ENCODE peak calls at places on chromosomes 6 and 20, in five cellular contexts. One of them, this sample, is unnamed.

GRCh38 chr6:53321701-53322100 is 27.0 kb downstream of the ELOVL5 start:
- DNase-seq in mucosa of descending colon: no peak
- DNase-seq in M059J: no peak
- DNase-seq in caudate nucleus: no peak
- DNase-seq in stimulated activated CD4-positive, alpha-beta T cell treated with anti-CD3 and anti-CD28 coated beads, TNF-alpha, amount 100 ng/mL, for 24 hours: no peak
- DNase-seq in this sample: no peak

GRCh38 chr6:112636650-112637260 is 289.6 kb downstream of the RFPL4B start:
- DNase-seq in mucosa of descending colon: no peak
- DNase-seq in stimulated activated CD4-positive, alpha-beta T cell treated with anti-CD3 and anti-CD28 coated beads, TNF-alpha, amount 100 ng/mL, for 24 hours: no peak
- DNase-seq in M059J: peak; percentile 79
- DNase-seq in caudate nucleus: no peak
- DNase-seq in this sample: no peak

GRCh38 chr6:145138469-145139185 is 596.7 kb downstream of the EPM2A start:
- DNase-seq in M059J: no peak
- DNase-seq in stimulated activated CD4-positive, alpha-beta T cell treated with anti-CD3 and anti-CD28 coated beads, TNF-alpha, amount 100 ng/mL, for 24 hours: no peak
- DNase-seq in caudate nucleus: no peak
- DNase-seq in mucosa of descending colon: no peak
- DNase-seq in this sample: no peak

GRCh38 chr6:81625216-81625615 is 127.3 kb downstream of the TENT5A start:
- DNase-seq in caudate nucleus: no peak
- DNase-seq in mucosa of descending colon: no peak
- DNase-seq in M059J: no peak
- DNase-seq in stimulated activated CD4-positive, alpha-beta T cell treated with anti-CD3 and anti-CD28 coated beads, TNF-alpha, amount 100 ng/mL, for 24 hours: no peak
- DNase-seq in this sample: no peak

GRCh38 chr6:118787746-118788419 is 106.1 kb upstream of the ASF1A start:
- DNase-seq in M059J: no peak
- DNase-seq in caudate nucleus: no peak
- DNase-seq in stimulated activated CD4-positive, alpha-beta T cell treated with anti-CD3 and anti-CD28 coated beads, TNF-alpha, amount 100 ng/mL, for 24 hours: no peak
- DNase-seq in mucosa of descending colon: no peak
- DNase-seq in this sample: no peak

GRCh38 chr20:44571367-44571766 is 11.0 kb upstream of the PKIG start:
- DNase-seq in M059J: peak; percentile 39
- DNase-seq in mucosa of descending colon: no peak
- DNase-seq in caudate nucleus: no peak
- DNase-seq in stimulated activated CD4-positive, alpha-beta T cell treated with anti-CD3 and anti-CD28 coated beads, TNF-alpha, amount 100 ng/mL, for 24 hours: no peak
- DNase-seq in this sample: no peak

GRCh38 chr6:11536795-11537194 is 754 bp upstream of the TMEM170B start:
- DNase-seq in M059J: peak; percentile 16
- DNase-seq in stimulated activated CD4-positive, alpha-beta T cell treated with anti-CD3 and anti-CD28 coated beads, TNF-alpha, amount 100 ng/mL, for 24 hours: no peak
- DNase-seq in mucosa of descending colon: peak; percentile 27
- DNase-seq in caudate nucleus: peak; percentile 11
- DNase-seq in this sample: no peak

GRCh38 chr20:24699321-24700165 is 230.1 kb downstream of the SYNDIG1 start:
- DNase-seq in caudate nucleus: no peak
- DNase-seq in mucosa of descending colon: no peak
- DNase-seq in stimulated activated CD4-positive, alpha-beta T cell treated with anti-CD3 and anti-CD28 coated beads, TNF-alpha, amount 100 ng/mL, for 24 hours: no peak
- DNase-seq in M059J: no peak
- DNase-seq in this sample: no peak

GRCh38 chr6:35371494-35372262 is 29.3 kb downstream of the PPARD start:
- DNase-seq in stimulated activated CD4-positive, alpha-beta T cell treated with anti-CD3 and anti-CD28 coated beads, TNF-alpha, amount 100 ng/mL, for 24 hours: no peak
- DNase-seq in M059J: no peak
- DNase-seq in caudate nucleus: no peak
- DNase-seq in mucosa of descending colon: no peak
- DNase-seq in this sample: no peak

GRCh38 chr20:46893877-46894578 is 615 bp upstream of the EYA2 start:
- DNase-seq in caudate nucleus: no peak
- DNase-seq in M059J: no peak
- DNase-seq in stimulated activated CD4-positive, alpha-beta T cell treated with anti-CD3 and anti-CD28 coated beads, TNF-alpha, amount 100 ng/mL, for 24 hours: no peak
- DNase-seq in mucosa of descending colon: no peak
- DNase-seq in this sample: no peak

This sample was measured in GDM1.